ENCODE peak calls at places on chromosomes 6 and 20, in eight cellular contexts. Z is SK-N-SH; S is pancreas; I is left lung; J is neural progenitor cell; C is naive thymus-derived CD4-positive, alpha-beta T cell; E is colonic mucosa; N is sigmoid colon. F is an unnamed sample.

GRCh38 chr6:56040271-56040670 is 164.9 kb upstream of the BMP5 start:
- DNase-seq in J (no peak), N (no peak), Z (no peak), C (no peak), E (no peak), S (no peak), I (no peak), F (no peak)

GRCh38 chr20:37726321-37726720 is 32.5 kb downstream of the CTNNBL1 start:
- DNase-seq in C (no peak), S (no peak), I (no peak), N (no peak), J (no peak), Z (no peak), E (no peak), F (no peak)

GRCh38 chr6:15313367-15313766 is 67.5 kb downstream of the JARID2 start:
- DNase-seq in I (no peak), C (no peak), E (no peak), S (peak; percentile 36), N (no peak), J (no peak), Z (no peak), F (no peak)

GRCh38 chr6:31158863-31159855 is 770 bp downstream of the TCF19 start:
- DNase-seq in Z (peak; percentile 51), S (no peak), I (peak; percentile 77), J (peak; percentile 46), N (peak; percentile 63), E (peak; percentile 34), C (no peak), F (peak; percentile 27)

GRCh38 chr6:142918339-142919042 is 26.5 kb downstream of the HIVEP2 start:
- DNase-seq in J (no peak), C (no peak), Z (peak; percentile 12), E (no peak), S (no peak), N (no peak), I (no peak), F (no peak)

GRCh38 chr6:108782231-108783041 is 65.8 kb upstream of the ARMC2 start:
- DNase-seq in C (peak; percentile 71), S (peak; percentile 86), I (peak; percentile 94), E (peak; percentile 90), J (peak; percentile 86), N (peak; percentile 93), Z (peak; percentile 88), F (peak; percentile 84)

GRCh38 chr20:41142914-41143313 is 5.6 kb downstream of the PLCG1 start:
- DNase-seq in S (no peak), I (no peak), Z (no peak), E (no peak), J (no peak), N (no peak), C (no peak), F (peak; percentile 46)

GRCh38 chr6:136728033-136728939 is 64.0 kb downstream of the MAP3K5 start:
- DNase-seq in E (no peak), N (no peak), S (no peak), C (no peak), I (no peak), Z (peak; percentile 22), J (no peak), F (no peak)

GRCh38 chr20:24951536-24952047 is 2.5 kb downstream of the CST7 start:
- DNase-seq in S (no peak), C (no peak), Z (no peak), E (no peak), J (no peak), N (peak; percentile 42), I (no peak), F (no peak)

GRCh38 chr20:52425253-52425652 is 233.7 kb upstream of the ZFP64 start:
- DNase-seq in C (no peak), Z (no peak), J (no peak), I (no peak), E (no peak), N (no peak), S (no peak), F (no peak)

GRCh38 chr6:148441454-148441911 is 98.8 kb downstream of the SASH1 start:
- DNase-seq in S (no peak), I (no peak), J (no peak), N (no peak), E (no peak), Z (no peak), C (no peak), F (no peak)

GRCh38 chr20:13105864-13106457 is 97.2 kb downstream of the SPTLC3 start:
- DNase-seq in N (no peak), J (peak; percentile 50), S (no peak), Z (peak; percentile 7), C (peak; percentile 14), I (no peak), E (no peak), F (no peak)

GRCh38 chr20:23270427-23270911 is 80.1 kb upstream of the NXT1 start:
- DNase-seq in I (no peak), C (no peak), N (no peak), Z (no peak), J (no peak), E (no peak), S (no peak), F (no peak)

GRCh38 chr6:142482973-142483372 is 181.2 kb downstream of the ADGRG6 start:
- DNase-seq in J (no peak), Z (no peak), E (no peak), C (no peak), S (no peak), N (no peak), I (no peak), F (no peak)

GRCh38 chr6:74871757-74872156 is 334.1 kb downstream of the COL12A1 start:
- DNase-seq in I (no peak), C (no peak), Z (no peak), E (no peak), S (no peak), N (no peak), J (no peak), F (no peak)
- H3K27me3 ChIP-seq in I (no peaks in the 10 kb centered on the region), C (no peaks in the 10 kb centered on the region), Z (no peaks in the 10 kb centered on the region), E (no peaks in the 10 kb centered on the region), S (no peaks in the 10 kb centered on the region), N (no peaks in the 10 kb centered on the region), J (no peaks in the 10 kb centered on the region), F (no peaks in the 10 kb centered on the region)

GRCh38 chr20:32017711-32018251 is 7.5 kb downstream of the CCM2L start:
- DNase-seq in N (no peak), C (no peak), Z (peak; percentile 72), E (peak; percentile 63), S (peak; percentile 74), I (no peak), J (peak; percentile 93), F (peak; percentile 37)
- H3K4me3 ChIP-seq in N (no peak overlapping the region), C (no peak overlapping the region), Z (no peak overlapping the region), E (no peak overlapping the region), S (peak overlapping the region; percentile 67), I (peak overlapping the region; percentile 75), J (peak overlapping the region; percentile 83), F (no peak overlapping the region)

GRCh38 chr20:36700438-36700837 is 45.5 kb downstream of the NDRG3 start:
- DNase-seq in J (no peak), I (no peak), C (no peak), E (no peak), N (no peak), S (no peak), Z (no peak), F (no peak)
- H3K27ac ChIP-seq in J (peak overlapping the region; percentile 9), I (no peak overlapping the region), C (no peak overlapping the region), E (no peak overlapping the region), N (no peak overlapping the region), S (no peak overlapping the region), Z (no peak overlapping the region), F (no peak overlapping the region)

GRCh38 chr6:2468601-2468955 is 223.2 kb upstream of the GMDS start:
- DNase-seq in I (no peak), E (no peak), C (no peak), Z (no peak), S (no peak), N (no peak), J (no peak), F (no peak)
- H3K27me3 ChIP-seq in I (peaks cover 11% of the 10 kb centered on the region), E (no peaks in the 10 kb centered on the region), C (no peaks in the 10 kb centered on the region), Z (peaks cover 23% of the 10 kb centered on the region), S (no peaks in the 10 kb centered on the region), N (no peaks in the 10 kb centered on the region), J (peaks cover 2% of the 10 kb centered on the region), F (no peaks in the 10 kb centered on the region)

GRCh38 chr20:47188540-47188939 is 168.0 kb downstream of the ZMYND8 start:
- DNase-seq in E (no peak), Z (no peak), S (no peak), J (no peak), C (no peak), I (no peak), N (no peak), F (no peak)
- H3K4me3 ChIP-seq in E (no peak overlapping the region), Z (no peak overlapping the region), S (no peak overlapping the region), J (no peak overlapping the region), C (no peak overlapping the region), I (no peak overlapping the region), N (no peak overlapping the region), F (no peak overlapping the region)

DNA sequence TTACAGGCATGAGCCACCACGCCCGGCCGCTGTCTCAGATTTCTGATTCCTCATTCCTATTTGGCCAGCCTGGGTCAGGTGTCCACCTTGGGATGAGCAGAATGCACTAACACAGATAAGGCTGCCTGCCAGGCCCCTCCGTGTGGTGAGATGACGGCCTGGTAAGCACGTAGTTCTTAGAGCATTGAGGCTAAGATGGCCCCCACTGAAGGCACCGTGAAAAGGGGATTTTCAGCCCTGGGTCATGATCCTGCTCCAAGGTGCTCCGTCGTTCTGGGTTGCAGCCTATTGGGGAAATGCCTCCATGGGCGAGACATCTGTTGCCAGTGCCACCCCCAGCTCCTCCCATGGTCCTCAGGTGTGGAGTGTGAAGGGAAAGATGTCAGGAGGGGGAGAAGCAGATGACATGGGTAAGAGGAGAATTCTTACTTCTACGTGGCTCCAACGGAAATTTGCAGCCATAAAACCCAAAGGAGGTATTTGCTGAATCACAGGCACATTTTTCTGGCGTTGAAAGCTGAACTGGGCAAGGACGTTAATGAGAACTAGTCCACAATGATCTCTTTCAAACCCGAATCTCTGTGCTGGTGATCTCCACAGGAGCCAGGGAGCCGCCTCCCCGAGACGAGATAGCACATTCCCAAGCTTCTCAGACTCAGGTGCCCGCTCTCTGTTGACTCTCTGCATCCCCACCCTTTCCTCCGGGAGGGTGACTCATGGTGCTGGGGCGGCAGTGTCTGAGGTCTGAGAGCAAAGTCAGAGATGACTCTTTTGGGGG is 34.0 kb upstream of the BMP6 start:
- DNase-seq in S (no peak), J (peak; percentile 20), N (no peak), Z (no peak), C (no peak), E (peak; percentile 32), I (no peak), F (no peak)
- H3K27ac ChIP-seq in S (no peak overlapping the region), J (no peak overlapping the region), N (no peak overlapping the region), Z (no peak overlapping the region), C (no peak overlapping the region), E (no peak overlapping the region), I (no peak overlapping the region), F (peak overlapping the region; percentile 51)

GRCh38 chr20:63062188-63063140 is 55.7 kb upstream of the BHLHE23 start:
- DNase-seq in S (no peak), E (no peak), C (no peak), Z (no peak), N (peak; percentile 34), J (no peak), I (peak; percentile 49), F (no peak)
- H3K27me3 ChIP-seq in S (no peaks in the 10 kb centered on the region), E (no peaks in the 10 kb centered on the region), C (no peaks in the 10 kb centered on the region), Z (no peaks in the 10 kb centered on the region), N (peaks cover 65% of the 10 kb centered on the region), J (peaks cover 13% of the 10 kb centered on the region), I (peaks cover 88% of the 10 kb centered on the region), F (peaks cover 7% of the 10 kb centered on the region)

DNA sequence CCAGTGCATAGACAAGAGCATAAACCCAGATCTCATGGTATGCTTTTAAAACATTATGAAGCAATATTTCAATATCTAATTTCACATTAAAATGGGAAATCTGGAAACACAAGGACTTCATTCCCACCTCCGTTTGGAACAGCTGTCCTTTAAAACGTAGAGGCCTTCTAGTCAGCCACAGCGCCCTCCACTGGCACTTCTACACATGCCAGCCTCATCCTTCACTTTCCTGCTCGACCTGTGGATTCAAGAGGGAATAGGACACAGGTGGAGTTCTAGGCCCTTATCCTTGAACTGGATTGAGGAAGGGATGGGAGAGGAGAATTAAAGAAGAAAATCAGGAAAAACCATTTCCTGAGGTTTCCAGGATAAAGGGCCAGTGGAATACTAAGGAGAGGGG is 85.6 kb downstream of the LYRM4 start:
- DNase-seq in E (no peak), S (no peak), Z (no peak), I (no peak), C (no peak), N (no peak), J (peak; percentile 71), F (no peak)
- H3K4me3 ChIP-seq in E (no peak overlapping the region), S (no peak overlapping the region), Z (no peak overlapping the region), I (no peak overlapping the region), C (peak overlapping the region; percentile 46), N (no peak overlapping the region), J (no peak overlapping the region), F (peak overlapping the region; percentile 53)

F was measured in CD8-positive, alpha-beta memory T cell.